ENCODE peak calls at places on chromosome 11, in seven cellular contexts. One of them, this sample, is unnamed.

GRCh38 chr11:11022126-11022730 is 164.4 kb upstream of the ZBED5 start:
- DNase-seq in HepG2: no peak
- DNase-seq in HCT116: peak; percentile 12
- DNase-seq in A549: peak; percentile 55
- DNase-seq in K562: peak; percentile 49
- DNase-seq in GM23338: peak; percentile 46
- DNase-seq in GM12878: no peak
- DNase-seq in this sample: peak; percentile 32

GRCh38 chr11:111282663-111283062 is 15.7 kb upstream of the POU2AF3 start:
- DNase-seq in HepG2: no peak
- DNase-seq in HCT116: no peak
- DNase-seq in A549: no peak
- DNase-seq in K562: no peak
- DNase-seq in GM23338: no peak
- DNase-seq in GM12878: no peak
- DNase-seq in this sample: no peak

GRCh38 chr11:63999349-64000025 is 13.2 kb downstream of the OTUB1 start:
- DNase-seq in HepG2: no peak
- DNase-seq in HCT116: no peak
- DNase-seq in A549: no peak
- DNase-seq in K562: peak; percentile 82
- DNase-seq in GM23338: peak; percentile 84
- DNase-seq in GM12878: no peak
- DNase-seq in this sample: peak; percentile 66

GRCh38 chr11:62569611-62570010 is 4.1 kb downstream of the EEF1G start:
- DNase-seq in HepG2: no peak
- DNase-seq in HCT116: no peak
- DNase-seq in A549: no peak
- DNase-seq in K562: no peak
- DNase-seq in GM23338: no peak
- DNase-seq in GM12878: no peak
- DNase-seq in this sample: no peak

GRCh38 chr11:66443602-66444001 is 5.0 kb upstream of the MRPL11 start:
- DNase-seq in HepG2: no peak
- DNase-seq in HCT116: peak; percentile 19
- DNase-seq in A549: peak; percentile 48
- DNase-seq in K562: no peak
- DNase-seq in GM23338: no peak
- DNase-seq in GM12878: no peak
- DNase-seq in this sample: no peak

GRCh38 chr11:98568011-98568410 is 452.7 kb upstream of the CNTN5 start:
- DNase-seq in HepG2: no peak
- DNase-seq in HCT116: no peak
- DNase-seq in A549: no peak
- DNase-seq in K562: no peak
- DNase-seq in GM23338: no peak
- DNase-seq in GM12878: no peak
- DNase-seq in this sample: no peak

GRCh38 chr11:64844330-64845124 is at the start of gene CDC42BPG:
- DNase-seq in HepG2: peak; percentile 27
- DNase-seq in HCT116: peak; percentile 57
- DNase-seq in A549: peak; percentile 87
- DNase-seq in K562: peak; percentile 93
- DNase-seq in GM23338: peak; percentile 97
- DNase-seq in GM12878: no peak
- DNase-seq in this sample: peak; percentile 93

GRCh38 chr11:88411265-88411664 is 73.7 kb upstream of the CTSC start:
- DNase-seq in HepG2: no peak
- DNase-seq in HCT116: no peak
- DNase-seq in A549: no peak
- DNase-seq in K562: no peak
- DNase-seq in GM23338: no peak
- DNase-seq in GM12878: no peak
- DNase-seq in this sample: no peak

GRCh38 chr11:66891849-66892660 is 35.2 kb downstream of the LRFN4 start:
- DNase-seq in HepG2: peak; percentile 88
- DNase-seq in HCT116: peak; percentile 96
- DNase-seq in A549: peak; percentile 97
- DNase-seq in K562: peak; percentile 90
- DNase-seq in GM23338: peak; percentile 40
- DNase-seq in GM12878: peak; percentile 88
- DNase-seq in this sample: no peak

GRCh38 chr11:116605543-116605942 is 167.2 kb downstream of the BUD13 start:
- DNase-seq in HepG2: peak; percentile 58
- DNase-seq in HCT116: peak; percentile 32
- DNase-seq in A549: no peak
- DNase-seq in K562: peak; percentile 40
- DNase-seq in GM23338: peak; percentile 95
- DNase-seq in GM12878: no peak
- DNase-seq in this sample: no peak

GRCh38 chr11:82246926-82247325 is 486.7 kb downstream of the FAM181B start:
- DNase-seq in HepG2: no peak
- DNase-seq in HCT116: no peak
- DNase-seq in A549: no peak
- DNase-seq in K562: no peak
- DNase-seq in GM23338: no peak
- DNase-seq in GM12878: no peak
- DNase-seq in this sample: no peak

GRCh38 chr11:57310630-57311086 is 14.1 kb downstream of the TNKS1BP1 start:
- DNase-seq in HepG2: peak; percentile 78
- DNase-seq in HCT116: no peak
- DNase-seq in A549: no peak
- DNase-seq in K562: no peak
- DNase-seq in GM23338: no peak
- DNase-seq in GM12878: no peak
- DNase-seq in this sample: no peak

GRCh38 chr11:121416909-121417567 is 35.1 kb upstream of the SORL1 start:
- DNase-seq in HepG2: no peak
- DNase-seq in HCT116: no peak
- DNase-seq in A549: no peak
- DNase-seq in K562: no peak
- DNase-seq in GM23338: no peak
- DNase-seq in GM12878: peak; percentile 92
- DNase-seq in this sample: no peak

GRCh38 chr11:64095286-64095825 is 59.6 kb downstream of the FLRT1 start:
- DNase-seq in HepG2: no peak
- DNase-seq in HCT116: no peak
- DNase-seq in A549: no peak
- DNase-seq in K562: no peak
- DNase-seq in GM23338: no peak
- DNase-seq in GM12878: no peak
- DNase-seq in this sample: no peak

GRCh38 chr11:97754976-97755375 is 1265.8 kb upstream of the CNTN5 start:
- DNase-seq in HepG2: no peak
- DNase-seq in HCT116: no peak
- DNase-seq in A549: no peak
- DNase-seq in K562: no peak
- DNase-seq in GM23338: no peak
- DNase-seq in GM12878: no peak
- DNase-seq in this sample: no peak

DNA sequence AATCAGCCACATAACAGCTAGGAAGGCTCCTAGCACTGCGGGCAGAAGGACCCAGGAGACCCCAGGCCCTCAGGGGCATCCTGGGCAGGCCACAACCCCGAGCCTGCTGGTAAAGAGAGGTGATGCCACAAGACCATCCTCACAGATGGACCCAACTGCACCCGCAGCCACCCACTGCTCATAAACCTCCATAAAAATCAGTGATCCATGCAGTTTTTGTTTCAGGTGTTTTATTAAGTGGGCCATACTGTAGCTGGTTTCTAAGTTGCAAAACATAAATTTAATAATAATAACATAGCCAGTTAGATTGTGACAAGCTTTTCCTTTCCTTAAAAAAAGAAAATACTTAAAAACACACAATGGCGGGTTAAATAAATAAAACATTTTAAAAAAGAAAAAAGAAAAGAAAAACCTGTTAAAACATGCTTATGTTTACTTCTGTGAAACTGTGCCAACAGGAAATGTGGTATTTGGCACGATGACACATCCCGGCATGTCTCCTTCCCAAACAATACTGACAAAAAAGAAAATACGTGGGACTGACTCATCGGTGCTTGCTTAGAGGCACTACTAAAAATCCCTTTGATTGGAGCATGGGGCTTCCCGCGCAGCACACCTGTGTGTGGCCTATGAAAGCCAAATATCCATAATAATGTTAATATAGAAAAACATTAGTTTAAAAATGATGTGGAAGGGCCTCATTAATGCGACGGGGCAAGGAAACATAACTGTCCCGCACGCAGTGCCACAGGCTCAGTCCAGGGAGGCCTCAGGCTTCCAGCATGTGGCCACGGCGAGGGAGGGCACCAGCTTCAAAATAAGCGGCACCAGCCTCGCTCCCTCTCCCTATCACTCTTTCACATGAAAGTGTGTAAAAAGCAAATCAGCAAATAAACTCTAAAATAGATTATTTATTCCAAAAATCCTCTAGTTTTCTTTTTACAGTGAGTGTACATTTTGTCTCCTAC is 47.5 kb upstream of the SCUBE2 start:
- DNase-seq in HepG2: peak; percentile 47
- DNase-seq in HCT116: peak; percentile 75
- DNase-seq in A549: peak; percentile 82
- DNase-seq in K562: no peak
- DNase-seq in GM23338: no peak
- DNase-seq in GM12878: no peak
- DNase-seq in this sample: no peak
- H3K4me2 ChIP-seq in HepG2: no peak overlapping the region
- H3K4me2 ChIP-seq in HCT116: peak overlapping the region; percentile 53
- H3K4me2 ChIP-seq in A549: peak overlapping the region; percentile 54
- H3K4me2 ChIP-seq in K562: no peak overlapping the region
- H3K4me2 ChIP-seq in GM23338: no peak overlapping the region
- H3K4me2 ChIP-seq in GM12878: no peak overlapping the region
- H3K4me2 ChIP-seq in this sample: peak overlapping the region; percentile 42

DNA sequence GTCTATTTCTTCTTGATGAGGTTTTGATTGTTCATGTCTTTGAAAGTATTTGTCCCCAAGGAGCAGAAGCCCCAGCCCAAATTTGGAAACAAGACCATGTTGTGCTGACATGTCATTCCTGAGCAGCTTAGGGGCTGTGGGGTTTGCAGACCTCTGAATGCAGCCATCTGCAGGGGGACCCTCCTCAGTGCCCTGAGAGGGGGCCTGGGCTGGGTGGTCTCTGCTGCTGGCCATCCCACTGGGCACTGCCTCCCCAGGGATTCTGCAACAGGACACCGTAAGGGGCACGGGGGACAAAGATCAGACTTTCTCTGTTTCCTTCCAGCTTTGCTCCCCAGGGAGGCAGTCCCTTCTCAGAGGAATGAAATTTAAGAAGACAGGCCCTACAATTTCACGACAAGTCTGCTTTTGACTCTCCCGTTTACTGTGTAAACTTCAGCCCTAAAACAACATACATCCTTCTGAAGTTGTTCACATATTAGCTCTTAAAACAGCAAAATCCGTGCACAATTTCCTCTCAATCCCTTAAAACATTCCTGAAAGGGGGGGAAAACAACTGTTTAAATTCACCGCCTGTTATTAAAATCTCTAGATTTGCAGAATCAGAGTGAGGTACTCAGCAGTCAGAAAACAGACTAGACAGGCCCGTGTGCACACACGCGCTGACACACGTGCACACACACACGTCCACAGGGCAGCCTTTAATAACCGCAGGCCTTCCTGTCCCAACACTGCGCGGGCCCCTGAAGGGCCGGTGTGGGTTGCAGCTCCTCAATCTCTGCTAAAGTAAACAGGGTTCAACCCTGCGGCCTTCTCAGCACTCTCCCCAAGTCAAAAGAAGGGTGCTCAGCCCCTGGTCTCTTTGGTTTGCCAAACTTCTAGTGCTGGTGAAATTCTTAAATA is 109.8 kb downstream of the KCNQ1 start:
- DNase-seq in HepG2: no peak
- DNase-seq in HCT116: no peak
- DNase-seq in A549: no peak
- DNase-seq in K562: no peak
- DNase-seq in GM23338: no peak
- DNase-seq in GM12878: no peak
- DNase-seq in this sample: no peak
- TF ChIP-seq REST in HepG2: no peak
- TF ChIP-seq REST in HCT116: no peak
- TF ChIP-seq REST in A549: no peak
- TF ChIP-seq REST in K562: no peak
- TF ChIP-seq REST in GM23338: no peak
- TF ChIP-seq REST in GM12878: no peak
- TF ChIP-seq REST in this sample: no peak

DNA sequence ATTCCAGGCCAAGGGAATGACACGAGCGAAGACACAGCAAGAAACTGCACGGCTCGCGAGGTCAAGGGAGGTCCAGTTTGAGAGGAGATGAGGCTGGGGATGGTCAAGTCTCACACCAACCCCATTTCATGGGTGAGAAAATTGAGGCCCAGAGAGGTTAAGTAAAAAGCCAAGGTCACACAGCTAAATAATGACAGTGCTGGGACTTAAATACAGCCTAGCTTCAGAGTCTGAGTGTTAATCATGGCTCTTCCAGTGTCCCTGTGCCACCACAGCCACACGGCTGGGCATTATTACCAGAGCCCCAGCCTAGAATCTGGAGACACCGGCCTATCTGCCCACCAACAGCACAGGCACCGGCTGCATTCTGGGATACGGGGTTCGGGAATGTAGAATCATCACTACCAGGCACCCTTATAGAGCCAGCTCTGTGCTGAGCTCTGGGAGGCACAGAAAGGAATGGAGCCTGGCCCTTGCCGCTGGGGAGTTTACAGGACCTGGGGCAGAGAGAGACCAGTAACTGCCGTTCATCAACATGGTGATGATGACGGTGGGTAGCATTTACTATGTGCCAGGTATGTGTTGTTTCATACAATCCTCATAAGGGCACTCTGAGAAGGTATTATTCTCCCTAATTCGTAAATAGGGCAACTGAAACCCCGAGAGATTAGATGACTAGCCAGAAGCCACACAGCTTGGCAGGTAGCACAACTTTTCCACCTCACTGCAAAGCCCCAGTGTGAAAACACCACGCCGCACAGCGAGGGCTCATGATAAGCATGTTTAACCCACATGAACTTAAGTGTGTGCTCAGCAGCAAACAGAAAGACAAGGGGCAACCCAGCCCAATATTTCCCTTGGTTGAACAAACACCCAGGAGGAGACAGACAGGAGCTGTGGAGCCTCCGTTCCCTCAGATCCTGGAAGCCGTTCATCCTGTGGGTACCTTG is 51.9 kb downstream of the CD6 start:
- DNase-seq in HepG2: no peak
- DNase-seq in HCT116: no peak
- DNase-seq in A549: no peak
- DNase-seq in K562: no peak
- DNase-seq in GM23338: no peak
- DNase-seq in GM12878: no peak
- DNase-seq in this sample: no peak
- H3K4me2 ChIP-seq in HepG2: no peak overlapping the region
- H3K4me2 ChIP-seq in HCT116: no peak overlapping the region
- H3K4me2 ChIP-seq in A549: no peak overlapping the region
- H3K4me2 ChIP-seq in K562: no peak overlapping the region
- H3K4me2 ChIP-seq in GM23338: no peak overlapping the region
- H3K4me2 ChIP-seq in GM12878: peak overlapping the region; percentile 7
- H3K4me2 ChIP-seq in this sample: no peak overlapping the region

DNA sequence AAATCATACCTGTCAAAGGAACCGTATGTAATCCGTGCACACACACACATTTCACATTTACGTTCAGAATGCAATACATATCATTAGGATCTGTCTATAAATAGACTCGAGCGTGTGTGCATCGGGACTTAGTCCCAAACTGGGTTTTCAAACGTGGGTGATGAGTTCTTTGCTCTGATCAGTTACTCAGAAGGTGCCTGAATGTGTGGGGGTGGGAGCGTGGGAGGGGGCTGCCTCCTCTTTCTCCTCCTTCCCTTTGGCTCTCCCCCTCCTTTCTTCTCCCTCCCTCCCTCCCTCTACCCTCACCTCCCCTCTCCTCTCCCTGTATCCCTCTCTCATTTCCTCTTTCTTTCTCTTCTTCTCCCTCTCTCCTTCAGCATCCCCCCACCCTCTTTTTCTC is 124.3 kb upstream of the HSD17B12 start:
- DNase-seq in HepG2: no peak
- DNase-seq in HCT116: no peak
- DNase-seq in A549: no peak
- DNase-seq in K562: no peak
- DNase-seq in GM23338: peak; percentile 27
- DNase-seq in GM12878: no peak
- DNase-seq in this sample: no peak
- TF ChIP-seq REST in HepG2: no peak
- TF ChIP-seq REST in HCT116: no peak
- TF ChIP-seq REST in A549: no peak
- TF ChIP-seq REST in K562: no peak
- TF ChIP-seq REST in GM23338: no peak
- TF ChIP-seq REST in GM12878: no peak
- TF ChIP-seq REST in this sample: no peak